ENCODE peak calls at places on chromosome 9, in five cellular contexts. One of them, this sample, is unnamed.

GRCh38 chr9:22147818-22148573 is 138.9 kb upstream of the CDKN2B start:
- DNase-seq in omental fat pad: no peak
- DNase-seq in HCEC 1CT: peak
- DNase-seq in kidney tubule cell: peak
- DNase-seq in sigmoid colon: no peak
- DNase-seq in this sample: peak

GRCh38 chr9:18385676-18386075 is 88.3 kb upstream of the ADAMTSL1 start:
- DNase-seq in kidney tubule cell: no peak
- DNase-seq in omental fat pad: no peak
- DNase-seq in HCEC 1CT: no peak
- DNase-seq in sigmoid colon: no peak
- DNase-seq in this sample: no peak

GRCh38 chr9:68951879-68952659 is 61.8 kb downstream of the PRKACG start:
- DNase-seq in sigmoid colon: no peak
- DNase-seq in omental fat pad: no peak
- DNase-seq in kidney tubule cell: no peak
- DNase-seq in HCEC 1CT: no peak
- DNase-seq in this sample: no peak

GRCh38 chr9:131839281-131840084 is 99.6 kb upstream of the RAPGEF1 start:
- DNase-seq in sigmoid colon: no peak
- DNase-seq in kidney tubule cell: peak
- DNase-seq in omental fat pad: no peak
- DNase-seq in HCEC 1CT: peak
- DNase-seq in this sample: no peak

GRCh38 chr9:80503692-80504400 is 932.1 kb downstream of the TLE4 start:
- DNase-seq in kidney tubule cell: peak
- DNase-seq in HCEC 1CT: peak
- DNase-seq in omental fat pad: no peak
- DNase-seq in sigmoid colon: no peak
- DNase-seq in this sample: no peak

GRCh38 chr9:132350861-132351315 is 3.9 kb downstream of the SETX start:
- DNase-seq in sigmoid colon: no peak
- DNase-seq in HCEC 1CT: no peak
- DNase-seq in omental fat pad: no peak
- DNase-seq in kidney tubule cell: peak
- DNase-seq in this sample: no peak

GRCh38 chr9:100216178-100216787 is 117.2 kb downstream of the INVS start:
- DNase-seq in HCEC 1CT: peak
- DNase-seq in omental fat pad: peak
- DNase-seq in kidney tubule cell: peak
- DNase-seq in sigmoid colon: no peak
- DNase-seq in this sample: peak

GRCh38 chr9:14654932-14655331 is 38.3 kb downstream of the ZDHHC21 start:
- DNase-seq in omental fat pad: no peak
- DNase-seq in kidney tubule cell: no peak
- DNase-seq in sigmoid colon: no peak
- DNase-seq in HCEC 1CT: no peak
- DNase-seq in this sample: no peak

GRCh38 chr9:5947912-5948311 is 57.2 kb downstream of the MLANA start:
- DNase-seq in kidney tubule cell: peak
- DNase-seq in sigmoid colon: no peak
- DNase-seq in HCEC 1CT: no peak
- DNase-seq in omental fat pad: no peak
- DNase-seq in this sample: no peak

GRCh38 chr9:16344343-16344742 is 526.1 kb downstream of the BNC2 start:
- DNase-seq in HCEC 1CT: peak
- DNase-seq in kidney tubule cell: peak
- DNase-seq in omental fat pad: no peak
- DNase-seq in sigmoid colon: no peak
- DNase-seq in this sample: no peak

GRCh38 chr9:21579209-21579608 is 97.1 kb upstream of the IFNE start:
- DNase-seq in omental fat pad: no peak
- DNase-seq in kidney tubule cell: peak
- DNase-seq in HCEC 1CT: no peak
- DNase-seq in sigmoid colon: no peak
- DNase-seq in this sample: no peak

GRCh38 chr9:68708089-68708488 is 3.0 kb downstream of the PIP5K1B start:
- DNase-seq in kidney tubule cell: no peak
- DNase-seq in omental fat pad: no peak
- DNase-seq in HCEC 1CT: no peak
- DNase-seq in sigmoid colon: no peak
- DNase-seq in this sample: no peak

GRCh38 chr9:29393064-29393463 is 1819.8 kb upstream of the C9orf72 start:
- DNase-seq in HCEC 1CT: no peak
- DNase-seq in kidney tubule cell: peak
- DNase-seq in sigmoid colon: no peak
- DNase-seq in omental fat pad: no peak
- DNase-seq in this sample: no peak

GRCh38 chr9:118515947-118516346 is 811.7 kb downstream of the TLR4 start:
- DNase-seq in HCEC 1CT: no peak
- DNase-seq in kidney tubule cell: no peak
- DNase-seq in omental fat pad: no peak
- DNase-seq in sigmoid colon: no peak
- DNase-seq in this sample: no peak

GRCh38 chr9:8315211-8315610 is 515.6 kb upstream of the DMAC1 start:
- DNase-seq in kidney tubule cell: no peak
- DNase-seq in sigmoid colon: no peak
- DNase-seq in omental fat pad: no peak
- DNase-seq in HCEC 1CT: no peak
- DNase-seq in this sample: no peak

GRCh38 chr9:36950389-36950788 is 83.7 kb downstream of the PAX5 start:
- DNase-seq in kidney tubule cell: no peak
- DNase-seq in HCEC 1CT: no peak
- DNase-seq in sigmoid colon: peak
- DNase-seq in omental fat pad: no peak
- DNase-seq in this sample: no peak

GRCh38 chr9:85056203-85056572 is 386.7 kb downstream of the NTRK2 start:
- DNase-seq in omental fat pad: no peak
- DNase-seq in kidney tubule cell: no peak
- DNase-seq in sigmoid colon: no peak
- DNase-seq in HCEC 1CT: no peak
- DNase-seq in this sample: no peak

GRCh38 chr9:18274693-18275092 is 199.3 kb upstream of the ADAMTSL1 start:
- DNase-seq in kidney tubule cell: peak
- DNase-seq in omental fat pad: no peak
- DNase-seq in sigmoid colon: no peak
- DNase-seq in HCEC 1CT: no peak
- DNase-seq in this sample: no peak

GRCh38 chr9:110152704-110153374 is 55.1 kb downstream of the C9orf152 start:
- DNase-seq in HCEC 1CT: peak
- DNase-seq in kidney tubule cell: peak
- DNase-seq in sigmoid colon: no peak
- DNase-seq in omental fat pad: no peak
- DNase-seq in this sample: no peak

GRCh38 chr9:106888992-106889631 is 26.1 kb downstream of the ZNF462 start:
- DNase-seq in kidney tubule cell: no peak
- DNase-seq in sigmoid colon: no peak
- DNase-seq in omental fat pad: no peak
- DNase-seq in HCEC 1CT: no peak
- DNase-seq in this sample: peak

GRCh38 chr9:133862585-133863041 is 124.5 kb upstream of the SARDH start:
- DNase-seq in omental fat pad: no peak
- DNase-seq in sigmoid colon: peak
- DNase-seq in HCEC 1CT: no peak
- DNase-seq in kidney tubule cell: no peak
- DNase-seq in this sample: no peak

GRCh38 chr9:121055642-121056143 is 5.6 kb upstream of the C5 start:
- DNase-seq in kidney tubule cell: peak
- DNase-seq in sigmoid colon: no peak
- DNase-seq in HCEC 1CT: peak
- DNase-seq in omental fat pad: no peak
- DNase-seq in this sample: no peak

This sample was measured in keratinocyte.